ENCODE peak calls at places on chromosomes 3 and 15, in ten cellular contexts. One of them, this sample, is unnamed.

GRCh38 chr3:69445498-69445897 is 59.6 kb upstream of the FRMD4B start:
- DNase-seq in mammary epithelial cell: no peak
- DNase-seq in heart right ventricle: no peak
- DNase-seq in uterus: no peak
- DNase-seq in endodermal cell: no peak
- DNase-seq in aorta: no peak
- DNase-seq in OCI-LY7: no peak
- DNase-seq in H1: no peak
- DNase-seq in T-helper 17 cell: no peak
- DNase-seq in tibial artery: no peak
- DNase-seq in this sample: no peak

GRCh38 chr3:184409331-184409926 is 29.6 kb downstream of the CHRD start:
- DNase-seq in mammary epithelial cell: no peak
- DNase-seq in heart right ventricle: no peak
- DNase-seq in uterus: no peak
- DNase-seq in endodermal cell: no peak
- DNase-seq in aorta: peak; percentile 47
- DNase-seq in OCI-LY7: no peak
- DNase-seq in H1: no peak
- DNase-seq in T-helper 17 cell: no peak
- DNase-seq in tibial artery: no peak
- DNase-seq in this sample: no peak

GRCh38 chr3:140468407-140468806 is 209.5 kb upstream of the TRIM42 start:
- DNase-seq in mammary epithelial cell: no peak
- DNase-seq in heart right ventricle: no peak
- DNase-seq in uterus: no peak
- DNase-seq in endodermal cell: no peak
- DNase-seq in aorta: no peak
- DNase-seq in OCI-LY7: no peak
- DNase-seq in H1: no peak
- DNase-seq in T-helper 17 cell: no peak
- DNase-seq in tibial artery: no peak
- DNase-seq in this sample: no peak

GRCh38 chr3:97793415-97794019 is 28.3 kb upstream of the CRYBG3 start:
- DNase-seq in mammary epithelial cell: peak; percentile 42
- DNase-seq in heart right ventricle: no peak
- DNase-seq in uterus: no peak
- DNase-seq in endodermal cell: no peak
- DNase-seq in aorta: no peak
- DNase-seq in OCI-LY7: peak; percentile 53
- DNase-seq in H1: no peak
- DNase-seq in T-helper 17 cell: no peak
- DNase-seq in tibial artery: no peak
- DNase-seq in this sample: no peak

GRCh38 chr3:143016321-143016972 is 15.1 kb downstream of the U2SURP start:
- DNase-seq in mammary epithelial cell: no peak
- DNase-seq in heart right ventricle: no peak
- DNase-seq in uterus: no peak
- DNase-seq in endodermal cell: no peak
- DNase-seq in aorta: no peak
- DNase-seq in OCI-LY7: peak; percentile 41
- DNase-seq in H1: no peak
- DNase-seq in T-helper 17 cell: no peak
- DNase-seq in tibial artery: no peak
- DNase-seq in this sample: no peak

GRCh38 chr3:191761906-191762305 is 300.9 kb downstream of the PYDC2 start:
- DNase-seq in mammary epithelial cell: no peak
- DNase-seq in heart right ventricle: no peak
- DNase-seq in uterus: no peak
- DNase-seq in endodermal cell: no peak
- DNase-seq in aorta: no peak
- DNase-seq in OCI-LY7: no peak
- DNase-seq in H1: no peak
- DNase-seq in T-helper 17 cell: no peak
- DNase-seq in tibial artery: no peak
- DNase-seq in this sample: no peak

GRCh38 chr3:184795493-184796198 is 16.3 kb upstream of the VPS8 start:
- DNase-seq in mammary epithelial cell: no peak
- DNase-seq in heart right ventricle: no peak
- DNase-seq in uterus: no peak
- DNase-seq in endodermal cell: peak; percentile 70
- DNase-seq in aorta: no peak
- DNase-seq in OCI-LY7: no peak
- DNase-seq in H1: no peak
- DNase-seq in T-helper 17 cell: no peak
- DNase-seq in tibial artery: no peak
- DNase-seq in this sample: no peak

GRCh38 chr3:162998205-162998604 is 1501.6 kb downstream of the OTOL1 start:
- DNase-seq in mammary epithelial cell: no peak
- DNase-seq in heart right ventricle: no peak
- DNase-seq in uterus: no peak
- DNase-seq in endodermal cell: no peak
- DNase-seq in aorta: no peak
- DNase-seq in OCI-LY7: no peak
- DNase-seq in H1: no peak
- DNase-seq in T-helper 17 cell: no peak
- DNase-seq in tibial artery: no peak
- DNase-seq in this sample: no peak

GRCh38 chr15:20361091-20361490 is 180.5 kb downstream of the GOLGA6L6 start:
- DNase-seq in mammary epithelial cell: no peak
- DNase-seq in heart right ventricle: no peak
- DNase-seq in uterus: no peak
- DNase-seq in endodermal cell: no peak
- DNase-seq in aorta: no peak
- DNase-seq in OCI-LY7: no peak
- DNase-seq in H1: no peak
- DNase-seq in T-helper 17 cell: no peak
- DNase-seq in tibial artery: no peak
- DNase-seq in this sample: no peak
- H3K9me3 ChIP-seq in mammary epithelial cell: no peaks in the 10 kb centered on the region
- H3K9me3 ChIP-seq in heart right ventricle: no peaks in the 10 kb centered on the region
- H3K9me3 ChIP-seq in uterus: no peaks in the 10 kb centered on the region
- H3K9me3 ChIP-seq in endodermal cell: peaks cover 88% of the 10 kb centered on the region
- H3K9me3 ChIP-seq in aorta: peaks cover 5% of the 10 kb centered on the region
- H3K9me3 ChIP-seq in OCI-LY7: peaks cover 7% of the 10 kb centered on the region
- H3K9me3 ChIP-seq in H1: peaks cover 14% of the 10 kb centered on the region
- H3K9me3 ChIP-seq in T-helper 17 cell: no peaks in the 10 kb centered on the region
- H3K9me3 ChIP-seq in tibial artery: no peaks in the 10 kb centered on the region
- H3K9me3 ChIP-seq in this sample: no peaks in the 10 kb centered on the region

DNA sequence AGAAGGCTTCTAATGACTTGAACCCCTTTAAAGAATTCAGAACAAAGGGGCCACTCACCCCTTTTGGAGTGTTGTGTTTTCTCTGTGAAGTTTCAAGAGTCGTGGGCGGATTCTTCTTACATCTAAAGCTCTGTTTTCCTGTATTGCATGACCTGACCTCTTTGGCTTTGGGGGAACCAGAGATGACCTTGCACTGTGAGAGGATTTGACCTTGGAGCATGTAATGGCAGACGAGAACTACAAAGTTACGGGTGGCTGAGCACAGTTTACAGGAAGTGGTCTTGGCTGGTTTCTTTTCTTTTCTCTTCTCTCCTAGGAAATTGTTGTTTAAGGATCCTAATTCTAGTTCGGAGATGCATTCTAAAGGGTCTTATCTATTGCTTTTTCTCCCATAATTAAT is 6.2 kb upstream of the BDH1 start:
- DNase-seq in mammary epithelial cell: no peak
- DNase-seq in heart right ventricle: no peak
- DNase-seq in uterus: no peak
- DNase-seq in endodermal cell: no peak
- DNase-seq in aorta: no peak
- DNase-seq in OCI-LY7: peak; percentile 45
- DNase-seq in H1: no peak
- DNase-seq in T-helper 17 cell: no peak
- DNase-seq in tibial artery: no peak
- DNase-seq in this sample: no peak
- H3K9me3 ChIP-seq in mammary epithelial cell: peaks cover 2% of the 10 kb centered on the region
- H3K9me3 ChIP-seq in heart right ventricle: peaks cover 18% of the 10 kb centered on the region
- H3K9me3 ChIP-seq in uterus: no peaks in the 10 kb centered on the region
- H3K9me3 ChIP-seq in endodermal cell: peaks cover 71% of the 10 kb centered on the region
- H3K9me3 ChIP-seq in aorta: no peaks in the 10 kb centered on the region
- H3K9me3 ChIP-seq in OCI-LY7: peaks cover 50% of the 10 kb centered on the region
- H3K9me3 ChIP-seq in H1: peaks cover 34% of the 10 kb centered on the region
- H3K9me3 ChIP-seq in T-helper 17 cell: no peaks in the 10 kb centered on the region
- H3K9me3 ChIP-seq in tibial artery: no peaks in the 10 kb centered on the region
- H3K9me3 ChIP-seq in this sample: no peaks in the 10 kb centered on the region

GRCh38 chr3:1444196-1444595 is 351.4 kb downstream of the CNTN6 start:
- DNase-seq in mammary epithelial cell: no peak
- DNase-seq in heart right ventricle: no peak
- DNase-seq in uterus: no peak
- DNase-seq in endodermal cell: no peak
- DNase-seq in aorta: no peak
- DNase-seq in OCI-LY7: no peak
- DNase-seq in H1: no peak
- DNase-seq in T-helper 17 cell: no peak
- DNase-seq in tibial artery: no peak
- DNase-seq in this sample: no peak
- H3K9me3 ChIP-seq in mammary epithelial cell: no peaks in the 10 kb centered on the region
- H3K9me3 ChIP-seq in heart right ventricle: no peaks in the 10 kb centered on the region
- H3K9me3 ChIP-seq in uterus: no peaks in the 10 kb centered on the region
- H3K9me3 ChIP-seq in endodermal cell: peaks cover 5% of the 10 kb centered on the region
- H3K9me3 ChIP-seq in aorta: no peaks in the 10 kb centered on the region
- H3K9me3 ChIP-seq in OCI-LY7: no peaks in the 10 kb centered on the region
- H3K9me3 ChIP-seq in H1: no peaks in the 10 kb centered on the region
- H3K9me3 ChIP-seq in T-helper 17 cell: no peaks in the 10 kb centered on the region
- H3K9me3 ChIP-seq in tibial artery: no peaks in the 10 kb centered on the region
- H3K9me3 ChIP-seq in this sample: no peaks in the 10 kb centered on the region

GRCh38 chr15:25091421-25092158 is 136.8 kb downstream of the SNRPN start:
- DNase-seq in mammary epithelial cell: no peak
- DNase-seq in heart right ventricle: no peak
- DNase-seq in uterus: no peak
- DNase-seq in endodermal cell: peak; percentile 27
- DNase-seq in aorta: no peak
- DNase-seq in OCI-LY7: no peak
- DNase-seq in H1: peak; percentile 22
- DNase-seq in T-helper 17 cell: no peak
- DNase-seq in tibial artery: no peak
- DNase-seq in this sample: no peak

GRCh38 chr15:25089577-25089976 is 134.8 kb downstream of the SNRPN start:
- DNase-seq in mammary epithelial cell: no peak
- DNase-seq in heart right ventricle: no peak
- DNase-seq in uterus: no peak
- DNase-seq in endodermal cell: peak; percentile 25
- DNase-seq in aorta: no peak
- DNase-seq in OCI-LY7: no peak
- DNase-seq in H1: no peak
- DNase-seq in T-helper 17 cell: no peak
- DNase-seq in tibial artery: no peak
- DNase-seq in this sample: no peak

GRCh38 chr15:25087137-25087536 is 132.3 kb downstream of the SNRPN start:
- DNase-seq in mammary epithelial cell: no peak
- DNase-seq in heart right ventricle: no peak
- DNase-seq in uterus: no peak
- DNase-seq in endodermal cell: peak; percentile 16
- DNase-seq in aorta: no peak
- DNase-seq in OCI-LY7: no peak
- DNase-seq in H1: no peak
- DNase-seq in T-helper 17 cell: no peak
- DNase-seq in tibial artery: no peak
- DNase-seq in this sample: no peak

GRCh38 chr15:25090073-25090733 is 135.4 kb downstream of the SNRPN start:
- DNase-seq in mammary epithelial cell: no peak
- DNase-seq in heart right ventricle: no peak
- DNase-seq in uterus: no peak
- DNase-seq in endodermal cell: peak; percentile 24
- DNase-seq in aorta: no peak
- DNase-seq in OCI-LY7: no peak
- DNase-seq in H1: no peak
- DNase-seq in T-helper 17 cell: no peak
- DNase-seq in tibial artery: no peak
- DNase-seq in this sample: no peak

GRCh38 chr15:25088261-25088790 is 133.5 kb downstream of the SNRPN start:
- DNase-seq in mammary epithelial cell: no peak
- DNase-seq in heart right ventricle: no peak
- DNase-seq in uterus: no peak
- DNase-seq in endodermal cell: peak; percentile 18
- DNase-seq in aorta: no peak
- DNase-seq in OCI-LY7: no peak
- DNase-seq in H1: no peak
- DNase-seq in T-helper 17 cell: no peak
- DNase-seq in tibial artery: no peak
- DNase-seq in this sample: no peak
- H3K9me3 ChIP-seq in mammary epithelial cell: peaks cover 73% of the 10 kb centered on the region
- H3K9me3 ChIP-seq in heart right ventricle: peaks cover 98% of the 10 kb centered on the region
- H3K9me3 ChIP-seq in uterus: no peaks in the 10 kb centered on the region
- H3K9me3 ChIP-seq in endodermal cell: peaks cover 29% of the 10 kb centered on the region
- H3K9me3 ChIP-seq in aorta: peaks cover 29% of the 10 kb centered on the region
- H3K9me3 ChIP-seq in OCI-LY7: no peaks in the 10 kb centered on the region
- H3K9me3 ChIP-seq in H1: peaks cover 30% of the 10 kb centered on the region
- H3K9me3 ChIP-seq in T-helper 17 cell: peaks cover 18% of the 10 kb centered on the region
- H3K9me3 ChIP-seq in tibial artery: peaks cover 5% of the 10 kb centered on the region
- H3K9me3 ChIP-seq in this sample: peaks cover 81% of the 10 kb centered on the region

GRCh38 chr3:19792388-19792787 is 141.6 kb downstream of the EFHB start:
- DNase-seq in mammary epithelial cell: no peak
- DNase-seq in heart right ventricle: no peak
- DNase-seq in uterus: no peak
- DNase-seq in endodermal cell: no peak
- DNase-seq in aorta: no peak
- DNase-seq in OCI-LY7: no peak
- DNase-seq in H1: no peak
- DNase-seq in T-helper 17 cell: no peak
- DNase-seq in tibial artery: no peak
- DNase-seq in this sample: no peak

GRCh38 chr3:19799115-19799514 is 134.9 kb downstream of the EFHB start:
- DNase-seq in mammary epithelial cell: no peak
- DNase-seq in heart right ventricle: no peak
- DNase-seq in uterus: no peak
- DNase-seq in endodermal cell: no peak
- DNase-seq in aorta: no peak
- DNase-seq in OCI-LY7: no peak
- DNase-seq in H1: no peak
- DNase-seq in T-helper 17 cell: no peak
- DNase-seq in tibial artery: no peak
- DNase-seq in this sample: no peak

GRCh38 chr3:19799887-19800286 is 134.1 kb downstream of the EFHB start:
- DNase-seq in mammary epithelial cell: no peak
- DNase-seq in heart right ventricle: no peak
- DNase-seq in uterus: no peak
- DNase-seq in endodermal cell: no peak
- DNase-seq in aorta: no peak
- DNase-seq in OCI-LY7: no peak
- DNase-seq in H1: no peak
- DNase-seq in T-helper 17 cell: no peak
- DNase-seq in tibial artery: no peak
- DNase-seq in this sample: no peak

GRCh38 chr3:19798324-19798723 is 135.7 kb downstream of the EFHB start:
- DNase-seq in mammary epithelial cell: no peak
- DNase-seq in heart right ventricle: no peak
- DNase-seq in uterus: no peak
- DNase-seq in endodermal cell: no peak
- DNase-seq in aorta: no peak
- DNase-seq in OCI-LY7: no peak
- DNase-seq in H1: no peak
- DNase-seq in T-helper 17 cell: no peak
- DNase-seq in tibial artery: no peak
- DNase-seq in this sample: no peak
- H3K9me3 ChIP-seq in mammary epithelial cell: no peaks in the 10 kb centered on the region
- H3K9me3 ChIP-seq in heart right ventricle: peaks cover 36% of the 10 kb centered on the region
- H3K9me3 ChIP-seq in uterus: no peaks in the 10 kb centered on the region
- H3K9me3 ChIP-seq in endodermal cell: peaks cover 18% of the 10 kb centered on the region
- H3K9me3 ChIP-seq in aorta: peaks cover 4% of the 10 kb centered on the region
- H3K9me3 ChIP-seq in OCI-LY7: no peaks in the 10 kb centered on the region
- H3K9me3 ChIP-seq in H1: peaks cover 8% of the 10 kb centered on the region
- H3K9me3 ChIP-seq in T-helper 17 cell: peaks cover under 1% of the 10 kb centered on the region
- H3K9me3 ChIP-seq in tibial artery: no peaks in the 10 kb centered on the region
- H3K9me3 ChIP-seq in this sample: peaks cover 13% of the 10 kb centered on the region

GRCh38 chr3:6542795-6543194 is 318.1 kb upstream of the GRM7 start:
- DNase-seq in mammary epithelial cell: no peak
- DNase-seq in heart right ventricle: no peak
- DNase-seq in uterus: no peak
- DNase-seq in endodermal cell: no peak
- DNase-seq in aorta: no peak
- DNase-seq in OCI-LY7: no peak
- DNase-seq in H1: no peak
- DNase-seq in T-helper 17 cell: no peak
- DNase-seq in tibial artery: no peak
- DNase-seq in this sample: no peak
- H3K9me3 ChIP-seq in mammary epithelial cell: peaks cover 12% of the 10 kb centered on the region
- H3K9me3 ChIP-seq in heart right ventricle: peaks cover 9% of the 10 kb centered on the region
- H3K9me3 ChIP-seq in uterus: no peaks in the 10 kb centered on the region
- H3K9me3 ChIP-seq in endodermal cell: no peaks in the 10 kb centered on the region
- H3K9me3 ChIP-seq in aorta: no peaks in the 10 kb centered on the region
- H3K9me3 ChIP-seq in OCI-LY7: no peaks in the 10 kb centered on the region
- H3K9me3 ChIP-seq in H1: no peaks in the 10 kb centered on the region
- H3K9me3 ChIP-seq in T-helper 17 cell: no peaks in the 10 kb centered on the region
- H3K9me3 ChIP-seq in tibial artery: no peaks in the 10 kb centered on the region
- H3K9me3 ChIP-seq in this sample: no peaks in the 10 kb centered on the region